ENCODE peak calls at places on chromosomes 4 and X, in nine cellular contexts. U is Panc1, H is upper lobe of left lung, G is left lung, O is heart left ventricle, W is pancreas, Y is lung, T is lower lobe of right lung, B is heart right ventricle. M is an unnamed sample. For H3K4me1, the result is how much of the 10 kb centered on the place peaks cover.

GRCh38 chr4:136495076-136495475 is 1037.2 kb downstream of the PCDH18 start:
- ATAC-seq in U (no peak), H (no peak), G (no peak), O (no peak), W (no peak), Y (no peak), T (no peak), B (no peak), M (peak)

GRCh38 chr4:81921757-81922159 is 450.1 kb upstream of the RASGEF1B start:
- ATAC-seq in U (no peak), H (no peak), G (no peak), O (peak), W (no peak), Y (no peak), T (no peak), B (peak), M (no peak)

GRCh38 chr4:41204400-41204978 is 9.9 kb downstream of the APBB2 start:
- ATAC-seq in U (peak), H (peak), G (peak), O (peak), W (peak), Y (peak), T (peak), B (peak), M (no peak)

GRCh38 chr4:74755486-74755885 is 38.8 kb downstream of the BTC start:
- ATAC-seq in U (no peak), H (peak), G (peak), O (no peak), W (no peak), Y (peak), T (peak), B (no peak), M (peak)

GRCh38 chr4:168440442-168441264 is 39.6 kb downstream of the DDX60L start:
- ATAC-seq in U (no peak), H (no peak), G (peak), O (no peak), W (peak), Y (no peak), T (peak), B (no peak), M (no peak)

GRCh38 chr4:38105475-38105874 is 145.3 kb downstream of the PTTG2 start:
- ATAC-seq in U (no peak), H (no peak), G (no peak), O (no peak), W (no peak), Y (no peak), T (no peak), B (no peak), M (no peak)

GRCh38 chr4:104758574-104758973 is 263.9 kb upstream of the CXXC4 start:
- ATAC-seq in U (no peak), H (no peak), G (no peak), O (no peak), W (no peak), Y (no peak), T (no peak), B (no peak), M (no peak)

GRCh38 chrX:49282647-49283011 is 13.0 kb downstream of the PPP1R3F start:
- ATAC-seq in U (peak), H (no peak), G (no peak), O (peak), W (no peak), Y (no peak), T (no peak), B (peak), M (peak)

GRCh38 chrX:40759374-40759773 is 24.0 kb upstream of the MED14 start:
- ATAC-seq in U (no peak), H (no peak), G (no peak), O (no peak), W (no peak), Y (no peak), T (no peak), B (no peak), M (no peak)

GRCh38 chrX:149124526-149125108 is 380.5 kb downstream of the IDS start:
- ATAC-seq in U (no peak), H (no peak), G (no peak), O (no peak), W (no peak), Y (no peak), T (no peak), B (no peak), M (no peak)

GRCh38 chr4:48021086-48021485 is 4.5 kb downstream of the NIPAL1 start:
- ATAC-seq in U (no peak), H (no peak), G (no peak), O (no peak), W (no peak), Y (no peak), T (no peak), B (no peak), M (no peak)

GRCh38 chr4:83569429-83569828 is 33.5 kb downstream of the GPAT3 start:
- ATAC-seq in U (no peak), H (no peak), G (no peak), O (peak), W (no peak), Y (no peak), T (no peak), B (no peak), M (no peak)

GRCh38 chr4:14110407-14110806 is 482.9 kb upstream of the BOD1L1 start:
- ATAC-seq in U (no peak), H (no peak), G (no peak), O (no peak), W (no peak), Y (no peak), T (no peak), B (no peak), M (no peak)

GRCh38 chr4:151276787-151277557 is at the start of gene PRSS48:
- ATAC-seq in U (peak), H (peak), G (peak), O (peak), W (peak), Y (no peak), T (peak), B (no peak), M (peak)

GRCh38 chrX:21812628-21813027 is 26.8 kb upstream of the MBTPS2 start:
- ATAC-seq in U (no peak), H (no peak), G (no peak), O (no peak), W (no peak), Y (no peak), T (no peak), B (no peak), M (no peak)

GRCh38 chrX:21811832-21812231 is 27.6 kb upstream of the MBTPS2 start:
- ATAC-seq in U (no peak), H (no peak), G (no peak), O (no peak), W (no peak), Y (no peak), T (no peak), B (no peak), M (no peak)

GRCh38 chrX:21802054-21802660 is 37.3 kb upstream of the MBTPS2 start:
- ATAC-seq in U (no peak), H (no peak), G (no peak), O (no peak), W (no peak), Y (no peak), T (no peak), B (no peak), M (no peak)

GRCh38 chrX:21802844-21803243 is 36.6 kb upstream of the MBTPS2 start:
- ATAC-seq in U (no peak), H (no peak), G (no peak), O (no peak), W (no peak), Y (no peak), T (no peak), B (no peak), M (no peak)

GRCh38 chrX:21806691-21807090 is 32.7 kb upstream of the MBTPS2 start:
- ATAC-seq in U (no peak), H (no peak), G (no peak), O (no peak), W (peak), Y (no peak), T (no peak), B (no peak), M (no peak)
- H3K27ac ChIP-seq in U (no peak), H (no peak), G (no peak), O (no peak), W (no peak), Y (no peak), T (no peak), B (no peak), M (no peak)

GRCh38 chr4:184457530-184458249 is 16.7 kb downstream of the IRF2 start:
- ATAC-seq in U (no peak), H (no peak), G (no peak), O (peak), W (no peak), Y (no peak), T (no peak), B (peak), M (no peak)
- H3K4me1 ChIP-seq in U (under half), H (under half), G (half or more), O (half or more), W (under half), Y (under half), T (half or more), B (under half), M (under half)

GRCh38 chrX:39152106-39152649 is 350.9 kb downstream of the MID1IP1 start:
- ATAC-seq in U (no peak), H (no peak), G (peak), O (no peak), W (peak), Y (peak), T (peak), B (no peak), M (no peak)
- TF ChIP-seq CTCF in U (peak), H (peak), G (peak), O (peak), W (peak), Y (no peak), T (peak), B (no peak), M (peak)

DNA sequence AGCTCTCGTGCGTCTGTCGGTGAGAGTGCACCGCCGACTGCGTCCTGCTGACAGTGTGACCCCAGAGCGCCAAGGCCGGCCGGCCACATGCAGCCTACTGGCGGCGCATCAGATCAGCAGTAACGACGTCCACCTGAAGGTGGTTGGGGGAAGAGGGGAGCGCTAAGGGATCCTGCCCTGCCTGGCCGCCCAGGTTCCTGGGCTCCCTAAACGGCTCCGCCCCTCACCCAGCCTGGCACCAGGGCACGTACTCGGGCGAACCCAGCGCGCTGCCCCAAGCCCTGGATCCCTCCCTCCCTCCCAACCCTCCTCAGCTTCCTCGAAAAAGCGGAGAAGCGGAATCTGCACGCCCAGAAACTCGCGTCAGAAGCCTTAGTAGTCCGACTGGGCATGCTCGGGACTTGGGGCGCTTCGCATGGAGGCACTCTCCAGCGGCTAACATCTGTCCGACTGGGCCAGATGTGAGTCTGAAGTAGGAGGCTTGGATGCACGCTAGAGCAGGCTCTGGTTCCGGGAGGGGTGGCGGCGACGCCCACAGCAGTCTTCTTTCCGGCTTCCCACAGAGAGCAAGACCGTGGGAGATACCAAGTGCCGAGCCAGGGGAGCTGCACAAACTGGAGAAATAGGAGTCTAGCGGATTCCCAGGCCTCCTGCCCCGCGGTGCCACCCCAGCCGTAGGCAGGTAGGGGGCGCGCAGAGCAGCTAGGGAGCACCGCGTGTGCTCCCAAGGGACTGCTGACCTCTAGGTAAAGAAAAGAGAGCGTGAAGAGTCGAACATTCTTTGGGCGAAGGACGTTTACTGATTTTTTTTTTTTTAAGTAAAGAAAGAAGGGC is 114.4 kb upstream of the TEX13C start:
- ATAC-seq in U (peak), H (peak), G (peak), O (peak), W (peak), Y (peak), T (peak), B (peak), M (peak)
- H3K27ac ChIP-seq in U (no peak), H (peak), G (no peak), O (peak), W (no peak), Y (peak), T (no peak), B (peak), M (peak)

GRCh38 chrX:132184871-132185270 is 34.4 kb downstream of the RAP2C start:
- ATAC-seq in U (no peak), H (no peak), G (no peak), O (no peak), W (no peak), Y (no peak), T (no peak), B (no peak), M (no peak)
- H3K4me1 ChIP-seq in U (under half), H (under half), G (under half), O (under half), W (under half), Y (under half), T (under half), B (under half), M (under half)

GRCh38 chr4:6674500-6675149 is 19.1 kb upstream of the S100P start:
- ATAC-seq in U (peak), H (no peak), G (peak), O (no peak), W (peak), Y (no peak), T (peak), B (peak), M (no peak)
- TF ChIP-seq CTCF in U (peak), H (peak), G (peak), O (peak), W (peak), Y (peak), T (peak), B (no peak), M (peak)

DNA sequence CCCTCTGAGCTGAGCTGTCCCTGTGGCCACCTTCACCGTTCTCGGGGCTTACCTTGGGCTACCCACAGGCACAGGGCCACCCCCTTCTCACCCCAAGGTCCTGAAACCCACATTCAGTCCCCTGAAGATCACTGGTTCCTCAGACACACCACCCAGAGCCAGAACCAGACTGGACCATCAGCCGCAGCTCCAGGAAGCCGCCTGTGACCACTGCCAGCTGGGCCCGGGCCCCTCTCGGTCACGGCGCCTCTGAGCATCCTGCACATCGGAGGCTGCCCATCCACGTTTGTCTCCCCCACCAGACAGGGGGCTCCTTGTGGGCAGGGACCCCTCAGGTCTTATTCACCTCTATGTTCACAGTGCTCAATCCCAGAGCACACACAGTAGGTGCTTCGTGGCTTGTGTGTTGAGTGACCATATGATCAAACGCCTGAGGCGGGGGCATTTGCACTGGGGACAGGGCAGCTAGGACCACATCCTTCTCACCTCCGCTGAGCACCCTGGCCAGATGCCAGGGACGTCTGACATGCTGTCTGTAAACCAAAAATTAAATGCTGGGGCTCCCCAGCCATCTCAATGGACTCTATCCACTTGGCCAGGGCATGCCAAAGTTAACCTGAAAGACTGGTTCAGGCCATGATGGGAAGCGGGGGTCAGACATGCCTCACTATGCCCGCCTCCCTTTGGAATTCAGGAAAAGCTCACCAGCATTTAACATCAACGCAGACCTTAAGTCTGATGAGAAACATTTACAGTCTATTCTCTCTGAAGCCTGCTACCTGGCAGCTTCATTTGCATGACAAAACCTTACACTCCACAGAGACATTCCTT is 109.4 kb upstream of the AFAP1 start:
- ATAC-seq in U (no peak), H (no peak), G (no peak), O (no peak), W (no peak), Y (no peak), T (no peak), B (no peak), M (no peak)
- H3K27ac ChIP-seq in U (no peak), H (no peak), G (no peak), O (no peak), W (no peak), Y (no peak), T (no peak), B (no peak), M (no peak)